ENCODE peak calls at places on chromosomes 16 and 17, in six cellular contexts. E is omental fat pad; T is cardiac fibroblast; F is ascending aorta; Y is CD8-positive, alpha-beta T cell; D is WTC11. C is an unnamed sample.

GRCh38 chr16:19164285-19164684 is 3.8 kb upstream of the SYT17 start:
- DNase-seq in Y (no peak), D (no peak), T (no peak), F (no peak), E (no peak), C (no peak)

GRCh38 chr16:88617268-88618031 is 20.9 kb upstream of the IL17C start:
- DNase-seq in E (no peak), T (no peak), D (no peak), F (no peak), Y (no peak), C (no peak)

GRCh38 chr16:21001262-21001661 is 100.7 kb downstream of the LYRM1 start:
- DNase-seq in F (no peak), Y (no peak), D (peak), T (peak), E (no peak), C (peak)

GRCh38 chr16:66858740-66859396 is 14.7 kb downstream of the CA7 start:
- DNase-seq in F (no peak), Y (no peak), E (no peak), D (no peak), T (peak), C (no peak)

GRCh38 chr16:85902366-85903155 is 3.6 kb downstream of the IRF8 start:
- DNase-seq in D (no peak), Y (peak), E (no peak), T (no peak), F (no peak), C (no peak)

GRCh38 chr17:13698832-13699231 is 97.1 kb upstream of the HS3ST3A1 start:
- DNase-seq in Y (no peak), F (no peak), T (no peak), D (peak), E (no peak), C (no peak)

GRCh38 chr17:57033296-57033695 is 51.8 kb upstream of the AKAP1 start:
- DNase-seq in F (no peak), T (peak), Y (no peak), E (no peak), D (no peak), C (no peak)

GRCh38 chr17:64969046-64969501 is 49.8 kb upstream of the LRRC37A3 start:
- DNase-seq in Y (no peak), F (no peak), E (no peak), D (no peak), T (no peak), C (no peak)

GRCh38 chr16:23048164-23048563 is 101.1 kb downstream of the USP31 start:
- DNase-seq in D (no peak), E (no peak), F (no peak), T (no peak), Y (no peak), C (no peak)

GRCh38 chr17:73952498-73953205 is 250.8 kb upstream of the RPL38 start:
- DNase-seq in F (no peak), Y (peak), D (peak), T (no peak), E (no peak), C (peak)

GRCh38 chr16:80174416-80174815 is 366.4 kb upstream of the DYNLRB2 start:
- DNase-seq in T (peak), Y (no peak), D (no peak), F (no peak), E (no peak), C (no peak)

GRCh38 chr16:84380405-84380804 is 12.1 kb downstream of the ATP2C2 start:
- DNase-seq in D (no peak), F (no peak), Y (no peak), T (no peak), E (peak), C (no peak)

GRCh38 chr17:80777274-80777673 is 214.4 kb upstream of the CHMP6 start:
- DNase-seq in F (no peak), Y (no peak), D (no peak), E (no peak), T (no peak), C (no peak)

GRCh38 chr17:10033982-10034381 is 128.9 kb upstream of the RCVRN start:
- DNase-seq in T (no peak), Y (no peak), D (no peak), E (no peak), F (no peak), C (no peak)

GRCh38 chr16:84617068-84617630 is 729 bp downstream of the COTL1 start:
- DNase-seq in D (peak), E (no peak), T (peak), F (no peak), Y (no peak), C (no peak)

GRCh38 chr16:23207485-23207884 is 24.9 kb downstream of the SCNN1G start:
- DNase-seq in T (no peak), E (no peak), F (no peak), D (no peak), Y (no peak), C (no peak)

GRCh38 chr17:9120471-9120870 is 99.2 kb downstream of the NTN1 start:
- DNase-seq in Y (no peak), T (no peak), F (no peak), E (no peak), D (peak), C (peak)

GRCh38 chr17:36129616-36130015 is 26.0 kb downstream of the CCL4 start:
- DNase-seq in F (no peak), Y (no peak), T (no peak), E (no peak), D (no peak), C (no peak)

GRCh38 chr17:68396795-68397536 is 60.3 kb downstream of the WIPI1 start:
- DNase-seq in D (no peak), E (no peak), F (no peak), Y (no peak), T (no peak), C (no peak)

DNA sequence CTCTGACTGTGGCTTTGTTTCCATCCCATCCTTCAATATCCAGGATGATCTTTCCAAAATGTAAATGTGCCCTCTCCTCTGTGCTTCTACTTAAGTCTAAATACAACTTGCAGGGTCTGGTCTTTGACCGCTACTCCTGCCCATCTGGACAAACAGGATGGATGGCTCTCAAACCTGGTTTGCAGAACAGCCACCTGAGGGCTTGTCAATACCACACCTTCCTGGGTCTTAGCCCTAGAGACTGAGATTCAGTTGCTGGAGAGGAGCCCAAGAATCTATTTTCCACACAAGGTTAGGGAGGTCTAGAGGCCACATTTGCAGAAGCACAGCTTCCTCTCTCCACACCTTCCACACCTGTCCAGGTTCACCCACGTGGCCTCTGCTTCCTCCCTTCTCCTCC is 1.9 kb upstream of the GRB7 start:
- DNase-seq in E (no peak), D (no peak), T (no peak), Y (no peak), F (no peak), C (no peak)
- TF ChIP-seq CTCF in E (no peak), D (no peak), T (no peak), Y (no peak), F (no peak), C (no peak)

GRCh38 chr16:71216714-71217113 is 13.8 kb downstream of the HYDIN start:
- DNase-seq in D (peak), Y (no peak), F (no peak), T (no peak), E (no peak), C (no peak)

DNA sequence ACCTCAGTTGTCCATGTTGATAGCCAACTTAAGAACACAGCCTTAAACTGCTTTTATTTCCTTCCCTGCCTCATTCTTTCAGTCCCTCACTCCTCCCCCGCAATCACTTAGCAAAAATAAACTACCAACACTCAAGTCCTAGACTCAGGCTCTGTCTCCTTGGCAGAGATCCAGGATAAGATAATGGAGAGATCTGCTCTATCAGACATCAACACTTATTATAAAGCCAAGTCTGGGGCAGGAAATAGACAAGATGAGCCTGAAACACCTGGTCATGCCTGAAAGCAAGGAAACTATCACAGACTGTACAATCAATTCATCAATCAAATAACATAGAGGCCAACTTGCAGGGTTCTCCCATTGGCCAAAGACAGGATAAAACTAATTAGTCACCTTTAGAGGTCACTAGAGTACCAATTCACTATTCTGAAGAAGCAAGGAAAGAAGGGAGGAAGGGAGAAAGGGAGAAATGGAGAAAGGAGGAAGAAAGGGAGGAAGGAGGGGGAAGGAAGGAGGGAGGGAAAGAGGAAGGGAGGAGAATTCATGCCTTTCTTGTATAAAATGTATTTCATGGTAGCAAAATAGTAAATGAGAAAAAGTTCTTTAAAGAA is 15.6 kb downstream of the HYDIN start:
- DNase-seq in E (no peak), F (no peak), D (no peak), T (peak), Y (no peak), C (no peak)
- TF ChIP-seq CTCF in E (no peak), F (peak), D (no peak), T (no peak), Y (no peak), C (no peak)

GRCh38 chr17:27585792-27586191 is 45.2 kb upstream of the LGALS9 start:
- DNase-seq in F (no peak), E (no peak), Y (no peak), T (no peak), D (no peak), C (no peak)

GRCh38 chr17:27582696-27583095 is 48.3 kb upstream of the LGALS9 start:
- DNase-seq in D (no peak), T (no peak), E (no peak), Y (no peak), F (no peak), C (no peak)

GRCh38 chr17:27585153-27585681 is 45.8 kb upstream of the LGALS9 start:
- DNase-seq in D (no peak), T (peak), E (no peak), Y (no peak), F (no peak), C (no peak)

GRCh38 chr17:27588354-27588753 is 42.6 kb upstream of the LGALS9 start:
- DNase-seq in D (no peak), Y (no peak), E (no peak), F (no peak), T (no peak), C (no peak)

DNA sequence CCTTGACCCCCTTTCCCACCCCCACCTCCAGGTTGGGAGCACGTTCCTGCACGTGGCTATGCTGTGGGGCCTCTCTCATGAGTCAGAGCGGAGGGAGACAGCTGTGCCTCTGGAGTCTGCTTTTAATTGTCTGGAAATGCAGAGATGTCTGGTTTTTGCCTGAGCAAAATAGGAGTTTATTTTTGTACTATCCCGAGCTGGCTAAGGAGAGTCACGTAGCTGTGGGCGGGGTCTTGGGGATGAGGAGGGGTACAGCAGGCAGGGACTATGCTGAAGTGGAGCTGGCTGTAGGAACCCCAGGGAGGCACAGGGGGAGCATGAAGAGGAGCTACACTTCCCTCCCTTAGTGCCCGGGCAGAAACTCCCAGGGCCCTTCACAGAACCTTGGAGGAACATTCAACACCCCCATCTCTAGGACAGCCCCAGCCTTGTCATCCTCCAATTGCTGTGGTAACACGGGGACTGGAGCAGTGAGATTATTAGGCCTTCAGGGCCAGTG is 44.7 kb upstream of the LGALS9 start:
- DNase-seq in E (no peak), T (peak), Y (no peak), D (no peak), F (no peak), C (no peak)
- TF ChIP-seq CTCF in E (no peak), T (no peak), Y (no peak), D (no peak), F (no peak), C (no peak)

GRCh38 chr16:59586331-59586730 is 852.2 kb upstream of the GOT2 start:
- DNase-seq in F (no peak), D (no peak), Y (no peak), E (no peak), T (no peak), C (no peak)

GRCh38 chr16:59597269-59597668 is 863.2 kb upstream of the GOT2 start:
- DNase-seq in D (no peak), T (peak), Y (no peak), E (no peak), F (no peak), C (no peak)

GRCh38 chr16:59593256-59593655 is 859.1 kb upstream of the GOT2 start:
- DNase-seq in Y (no peak), F (no peak), T (peak), D (no peak), E (no peak), C (no peak)

GRCh38 chr16:59591480-59591879 is 857.4 kb upstream of the GOT2 start:
- DNase-seq in F (no peak), E (no peak), D (no peak), T (peak), Y (no peak), C (no peak)
- TF ChIP-seq CTCF in F (no peak), E (no peak), D (no peak), T (no peak), Y (no peak), C (no peak)

GRCh38 chr17:44564429-44564828 is 7.1 kb downstream of the FZD2 start:
- DNase-seq in D (no peak), F (no peak), E (no peak), Y (no peak), T (no peak), C (no peak)

GRCh38 chr17:44568311-44568710 is 11.0 kb downstream of the FZD2 start:
- DNase-seq in Y (no peak), E (no peak), T (no peak), D (no peak), F (no peak), C (no peak)

GRCh38 chr17:44561237-44561623 is 3.9 kb downstream of the FZD2 start:
- DNase-seq in F (no peak), E (no peak), D (no peak), Y (no peak), T (no peak), C (no peak)

GRCh38 chr17:44569459-44569858 is 12.2 kb downstream of the FZD2 start:
- DNase-seq in F (no peak), Y (no peak), E (no peak), T (no peak), D (no peak), C (no peak)

GRCh38 chr17:44565866-44566443 is 8.7 kb downstream of the FZD2 start:
- DNase-seq in D (no peak), Y (no peak), T (peak), E (no peak), F (no peak), C (no peak)
- TF ChIP-seq CTCF in D (peak), Y (no peak), T (peak), E (no peak), F (no peak), C (peak)

GRCh38 chr17:40538019-40538935 is 27.0 kb downstream of the CCR7 start:
- DNase-seq in T (no peak), F (no peak), D (no peak), Y (no peak), E (no peak), C (no peak)
- TF ChIP-seq CTCF in T (no peak), F (no peak), D (no peak), Y (no peak), E (no peak), C (no peak)

DNA sequence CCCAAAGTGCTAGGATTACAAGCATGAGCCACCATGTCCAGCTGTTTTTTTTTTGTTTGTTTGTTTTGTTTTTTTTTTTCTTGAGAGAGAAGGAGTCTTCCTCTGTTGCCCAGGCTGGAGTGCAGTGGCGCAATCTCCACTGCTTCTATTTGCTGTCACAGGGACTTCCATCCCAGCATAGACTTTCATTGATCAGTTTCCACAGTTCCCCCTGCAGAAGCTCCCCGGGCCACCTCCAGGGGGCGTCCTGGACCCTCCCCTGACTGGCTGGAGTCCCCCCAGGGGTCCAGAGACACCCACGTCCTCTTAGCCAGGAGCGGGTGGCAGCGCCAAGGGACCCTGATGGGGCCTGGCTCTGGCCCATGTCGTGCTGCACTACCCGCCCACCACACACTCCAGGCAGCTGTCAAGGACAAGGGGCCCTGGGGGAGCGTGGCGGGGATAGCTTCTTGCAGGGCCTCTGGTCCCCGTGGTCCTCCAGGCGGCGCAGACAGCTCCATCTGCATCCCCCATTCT is 3.1 kb upstream of the NPW start:
- DNase-seq in D (peak), F (no peak), E (no peak), Y (no peak), T (no peak), C (no peak)
- TF ChIP-seq CTCF in D (peak), F (peak), E (no peak), Y (peak), T (peak), C (peak)

DNA sequence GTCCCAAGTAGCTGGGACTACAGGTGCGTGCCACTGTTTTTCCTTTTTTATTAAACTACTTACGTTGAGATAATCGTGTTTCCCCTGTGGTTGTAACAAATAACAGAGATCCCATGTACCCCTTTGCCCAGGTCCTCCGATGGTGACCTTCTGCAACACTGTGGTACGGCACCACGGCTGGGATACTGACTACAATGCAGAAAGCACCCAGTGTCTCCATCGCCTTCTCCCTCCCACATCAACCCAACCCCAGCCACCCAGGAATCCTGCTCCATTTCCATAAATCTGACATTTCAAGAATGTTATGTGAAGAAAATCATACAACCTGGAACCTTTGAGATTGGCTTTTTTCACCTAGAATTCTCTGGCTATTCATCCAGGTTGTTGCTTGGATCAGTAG is 22.1 kb downstream of the MPRIP start:
- DNase-seq in F (no peak), T (no peak), Y (no peak), E (no peak), D (no peak), C (no peak)
- TF ChIP-seq CTCF in F (no peak), T (no peak), Y (no peak), E (no peak), D (no peak), C (no peak)

C was measured in endothelial cell.